ENCODE peak calls at places on chromosomes 6 and 20, in five cellular contexts. T is SK-N-SH, G is HepG2, F is GM12878, Z is K562. I is an unnamed sample.
A peak's percentile ranks its signal among the peaks of the same experiment; 100 is the strongest.

GRCh38 chr6:27791182-27791939 is 120.8 kb downstream of the OR2B2 start:
- DNase-seq in T (peak; percentile 59), G (peak; percentile 76), F (no peak), Z (peak; percentile 60), I (peak; percentile 64)

GRCh38 chr6:26457407-26457795 is 354 bp upstream of the BTN2A1 start:
- DNase-seq in T (peak; percentile 51), G (no peak), F (no peak), Z (peak; percentile 50), I (no peak)

GRCh38 chr6:26284537-26285142 is 80.4 kb upstream of the BTN3A2 start:
- DNase-seq in T (no peak), G (no peak), F (peak; percentile 47), Z (no peak), I (no peak)

GRCh38 chr6:167824591-167825041 is 2.1 kb upstream of the AFDN start:
- DNase-seq in T (no peak), G (no peak), F (no peak), Z (peak; percentile 44), I (no peak)

GRCh38 chr20:52959125-52959524 is 13.0 kb upstream of the TSHZ2 start:
- DNase-seq in T (peak; percentile 78), G (peak; percentile 42), F (no peak), Z (no peak), I (no peak)

GRCh38 chr20:35901678-35902544 is 52.4 kb downstream of the SCAND1 start:
- DNase-seq in T (no peak), G (peak; percentile 33), F (no peak), Z (peak; percentile 49), I (no peak)

GRCh38 chr6:94196891-94197290 is 777.5 kb upstream of the EPHA7 start:
- DNase-seq in T (no peak), G (no peak), F (no peak), Z (no peak), I (no peak)

GRCh38 chr6:53369876-53370515 is 21.2 kb upstream of the ELOVL5 start:
- DNase-seq in T (no peak), G (no peak), F (no peak), Z (no peak), I (no peak)

GRCh38 chr20:10318625-10319024 is 100.0 kb downstream of the SNAP25 start:
- DNase-seq in T (no peak), G (no peak), F (no peak), Z (peak; percentile 7), I (no peak)

GRCh38 chr20:50815162-50815989 is 20.5 kb downstream of the BCAS4 start:
- DNase-seq in T (no peak), G (no peak), F (peak; percentile 65), Z (no peak), I (no peak)

GRCh38 chr6:125947581-125947980 is 9.0 kb upstream of the HINT3 start:
- DNase-seq in T (no peak), G (no peak), F (no peak), Z (no peak), I (no peak)

GRCh38 chr6:159594106-159594749 is 98.8 kb downstream of the SOD2 start:
- DNase-seq in T (no peak), G (no peak), F (no peak), Z (no peak), I (no peak)

GRCh38 chr6:162442675-162443074 is 284.9 kb downstream of the PRKN start:
- DNase-seq in T (peak; percentile 48), G (peak; percentile 36), F (no peak), Z (no peak), I (no peak)
- TF ChIP-seq CTCF in T (peak; percentile 13), G (peak; percentile 78), F (peak; percentile 37), Z (peak; percentile 43), I (no peak)

DNA sequence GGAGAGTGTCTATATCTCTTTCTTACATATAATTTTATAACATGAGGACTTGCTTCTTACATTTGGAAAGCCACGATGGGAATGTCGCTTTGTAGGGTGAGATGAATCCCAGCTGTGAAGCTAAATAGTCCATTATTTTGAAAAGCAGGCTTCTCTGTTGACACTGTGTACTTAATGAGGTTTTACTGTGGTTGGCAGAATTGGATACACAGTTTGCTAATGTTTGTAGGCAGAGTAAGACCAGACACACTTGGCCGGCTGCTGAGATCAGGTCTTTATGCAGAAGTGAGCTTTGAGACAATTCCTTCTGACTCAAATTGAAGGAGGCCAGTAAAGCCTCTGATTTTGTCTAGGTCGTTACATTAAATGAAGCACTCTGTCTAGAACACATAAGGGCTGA is 93.0 kb downstream of the NDUFAF5 start:
- DNase-seq in T (no peak), G (no peak), F (no peak), Z (no peak), I (no peak)
- TF ChIP-seq REST in T (no peak), G (no peak), F (no peak), Z (no peak), I (no peak)

GRCh38 chr20:64242797-64243475 is 12.6 kb upstream of the PCMTD2 start:
- DNase-seq in T (no peak), G (peak; percentile 94), F (no peak), Z (no peak), I (no peak)
- TF ChIP-seq GABPA in T (no peak), G (no peak), F (no peak), Z (no peak), I (no peak)

DNA sequence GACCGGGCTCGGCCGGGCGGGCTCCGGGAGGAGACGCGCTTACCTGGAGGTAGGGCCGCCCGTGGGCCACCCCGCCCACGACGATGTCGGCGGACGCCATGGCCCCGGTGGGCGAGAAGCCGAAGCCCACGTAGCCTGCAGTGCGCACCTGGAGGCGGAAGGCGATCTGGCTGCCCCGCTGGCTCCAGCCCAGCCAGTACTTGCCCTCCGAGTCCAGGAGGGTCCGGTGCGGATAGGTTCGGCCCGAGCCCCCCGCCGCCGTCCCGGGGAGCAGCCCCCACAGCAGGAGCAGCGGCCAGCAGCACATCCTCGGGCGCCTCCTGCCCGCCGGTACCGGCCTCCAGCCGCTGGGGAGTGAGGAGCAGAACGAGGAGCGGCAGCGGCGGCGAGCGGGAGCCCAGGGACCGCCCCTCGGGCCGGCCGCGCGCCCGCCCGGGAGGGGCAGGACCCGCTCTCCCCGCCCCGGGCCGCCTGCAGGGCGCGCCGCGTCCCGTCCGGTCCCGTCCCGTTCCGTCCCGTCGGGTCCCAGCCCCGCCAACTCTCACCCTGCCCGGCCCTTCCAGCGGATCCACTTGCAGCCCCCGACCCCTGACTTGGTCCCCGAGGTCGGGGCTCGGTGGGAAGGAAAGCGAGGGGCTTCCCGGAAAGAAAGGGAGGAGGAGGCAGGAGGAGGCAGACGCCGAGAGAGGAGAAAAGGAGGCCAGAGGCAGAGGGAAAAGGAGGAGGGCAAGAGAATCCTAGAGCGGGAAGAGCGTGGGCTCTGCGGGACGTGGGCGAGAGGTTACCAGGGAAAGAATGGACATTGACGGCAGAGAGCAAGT is at the start of gene MOXD1:
- DNase-seq in T (peak; percentile 65), G (no peak), F (no peak), Z (peak; percentile 15), I (no peak)
- TF ChIP-seq CTCF in T (no peak), G (no peak), F (no peak), Z (no peak), I (no peak)

GRCh38 chr6:34151321-34152041 is 5.6 kb upstream of the GRM4 start:
- DNase-seq in T (peak; percentile 45), G (no peak), F (no peak), Z (no peak), I (no peak)
- TF ChIP-seq REST in T (no peak), G (no peak), F (no peak), Z (no peak), I (no peak)

GRCh38 chr20:42204261-42204660 is 586.1 kb upstream of the CHD6 start:
- DNase-seq in T (peak; percentile 21), G (peak; percentile 28), F (no peak), Z (no peak), I (no peak)
- TF ChIP-seq GABPA in T (no peak), G (no peak), F (no peak), Z (no peak), I (no peak)

DNA sequence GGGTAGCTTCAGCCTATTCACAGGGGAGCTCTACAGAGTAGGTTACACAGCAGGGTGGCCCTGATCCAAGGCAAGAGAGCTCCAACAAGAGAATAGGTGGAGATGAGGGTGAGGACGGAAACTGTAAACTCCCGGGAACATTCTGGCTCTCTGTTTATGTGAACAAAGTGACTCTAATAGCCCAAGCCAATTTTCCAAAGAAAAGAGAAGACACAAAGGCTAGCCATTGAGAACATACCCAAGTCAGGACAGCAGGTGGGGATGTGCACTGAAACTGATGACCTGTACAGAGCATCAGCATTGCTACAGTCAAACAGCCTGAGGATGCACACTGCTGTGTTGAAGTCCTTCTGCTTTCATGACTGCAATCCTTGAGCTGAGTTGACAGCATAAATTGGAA is 136.0 kb upstream of the TOP1 start:
- DNase-seq in T (no peak), G (no peak), F (no peak), Z (no peak), I (no peak)
- TF ChIP-seq CTCF in T (no peak), G (peak; percentile 42), F (peak; percentile 7), Z (no peak), I (no peak)

GRCh38 chr20:39291301-39291700 is 329.2 kb downstream of the DHX35 start:
- DNase-seq in T (no peak), G (no peak), F (no peak), Z (no peak), I (no peak)

GRCh38 chr20:39295301-39295700 is 333.2 kb downstream of the DHX35 start:
- DNase-seq in T (no peak), G (no peak), F (no peak), Z (no peak), I (no peak)

GRCh38 chr20:39292193-39292736 is 330.1 kb downstream of the DHX35 start:
- DNase-seq in T (no peak), G (no peak), F (no peak), Z (no peak), I (no peak)

GRCh38 chr20:39290575-39290974 is 328.4 kb downstream of the DHX35 start:
- DNase-seq in T (no peak), G (no peak), F (no peak), Z (no peak), I (no peak)

DNA sequence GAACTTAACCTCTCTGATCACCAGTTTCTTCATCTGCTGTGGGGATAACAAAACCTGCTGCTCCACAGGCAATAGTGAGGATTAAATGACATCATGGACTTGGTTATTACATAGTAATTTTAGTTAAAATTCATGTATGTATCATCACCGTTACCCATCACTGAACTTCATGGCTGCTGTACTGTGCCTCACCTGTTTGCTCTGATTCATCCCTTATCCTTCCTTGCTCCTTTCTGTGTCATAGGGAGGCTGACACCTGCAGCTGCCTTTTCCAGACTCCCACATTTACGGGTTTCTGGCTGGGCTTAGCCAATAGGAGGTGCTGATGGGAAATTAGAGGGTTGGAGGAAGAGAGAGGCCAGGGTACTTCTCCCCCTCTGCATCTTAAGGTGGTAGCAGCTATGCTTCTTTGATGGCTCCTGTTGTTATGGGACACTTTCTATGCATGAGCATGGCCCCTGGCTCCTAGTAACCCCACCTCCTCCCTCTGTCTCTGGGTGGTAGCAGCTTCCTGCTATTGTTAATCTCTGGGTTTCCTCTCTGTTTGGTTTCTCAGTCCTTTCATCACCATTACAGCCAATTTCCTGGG is 332.1 kb downstream of the DHX35 start:
- DNase-seq in T (no peak), G (no peak), F (no peak), Z (no peak), I (no peak)
- TF ChIP-seq REST in T (no peak), G (no peak), F (no peak), Z (no peak), I (no peak)